ENCODE peak calls at places on chromosomes 3 and 15, in seven cellular contexts. V is stomach, R is K562, U is A549, M is body of pancreas, J is Peyer's patch, E is endothelial cell of umbilical vein. T is an unnamed sample.

GRCh38 chr3:127942613-127943012 is 27.6 kb downstream of the KBTBD12 start:
- DNase-seq in V (no peak), R (no peak), U (no peak), M (no peak), J (no peak), E (no peak), T (no peak)

GRCh38 chr15:66700412-66700801 is 1.6 kb upstream of the SMAD6 start:
- DNase-seq in V (no peak), R (no peak), U (no peak), M (no peak), J (no peak), E (no peak), T (no peak)

GRCh38 chr3:189142527-189142926 is 29.2 kb upstream of the TPRG1 start:
- DNase-seq in V (no peak), R (no peak), U (no peak), M (no peak), J (no peak), E (no peak), T (no peak)

GRCh38 chr3:64740232-64740631 is 52.4 kb upstream of the ADAMTS9 start:
- DNase-seq in V (no peak), R (no peak), U (no peak), M (no peak), J (no peak), E (peak; percentile 49), T (no peak)

GRCh38 chr15:78050441-78050809 is 27.1 kb downstream of the TBC1D2B start:
- DNase-seq in V (no peak), R (no peak), U (no peak), M (no peak), J (no peak), E (no peak), T (no peak)

GRCh38 chr3:21484323-21485154 is 266.5 kb downstream of the ZNF385D start:
- DNase-seq in V (peak; percentile 65), R (peak; percentile 26), U (peak; percentile 59), M (peak; percentile 59), J (no peak), E (peak; percentile 61), T (no peak)

GRCh38 chr3:21892104-21892503 is 141.1 kb upstream of the ZNF385D start:
- DNase-seq in V (no peak), R (no peak), U (no peak), M (no peak), J (no peak), E (no peak), T (no peak)

GRCh38 chr3:135239485-135239884 is 444.4 kb downstream of the EPHB1 start:
- DNase-seq in V (no peak), R (no peak), U (no peak), M (no peak), J (no peak), E (no peak), T (no peak)

GRCh38 chr3:54349231-54349647 is 226.9 kb downstream of the CACNA2D3 start:
- DNase-seq in V (no peak), R (peak; percentile 18), U (no peak), M (no peak), J (no peak), E (no peak), T (no peak)

GRCh38 chr15:70308011-70308761 is 210.5 kb upstream of the TLE3 start:
- DNase-seq in V (no peak), R (no peak), U (peak; percentile 28), M (no peak), J (no peak), E (no peak), T (no peak)

GRCh38 chr3:15538345-15538744 is 16.8 kb upstream of the COLQ start:
- DNase-seq in V (no peak), R (no peak), U (no peak), M (no peak), J (no peak), E (no peak), T (no peak)

GRCh38 chr3:195753609-195754008 is 32.8 kb downstream of the MUC20 start:
- DNase-seq in V (no peak), R (no peak), U (no peak), M (no peak), J (peak; percentile 30), E (no peak), T (no peak)

GRCh38 chr3:113736548-113737089 is 9.4 kb downstream of the NAA50 start:
- DNase-seq in V (no peak), R (peak; percentile 27), U (peak; percentile 57), M (no peak), J (no peak), E (peak; percentile 79), T (no peak)
- TF ChIP-seq POLR2A in V (no peak), R (no peak), U (no peak), M (no peak), J (no peak), E (no peak), T (no peak)

DNA sequence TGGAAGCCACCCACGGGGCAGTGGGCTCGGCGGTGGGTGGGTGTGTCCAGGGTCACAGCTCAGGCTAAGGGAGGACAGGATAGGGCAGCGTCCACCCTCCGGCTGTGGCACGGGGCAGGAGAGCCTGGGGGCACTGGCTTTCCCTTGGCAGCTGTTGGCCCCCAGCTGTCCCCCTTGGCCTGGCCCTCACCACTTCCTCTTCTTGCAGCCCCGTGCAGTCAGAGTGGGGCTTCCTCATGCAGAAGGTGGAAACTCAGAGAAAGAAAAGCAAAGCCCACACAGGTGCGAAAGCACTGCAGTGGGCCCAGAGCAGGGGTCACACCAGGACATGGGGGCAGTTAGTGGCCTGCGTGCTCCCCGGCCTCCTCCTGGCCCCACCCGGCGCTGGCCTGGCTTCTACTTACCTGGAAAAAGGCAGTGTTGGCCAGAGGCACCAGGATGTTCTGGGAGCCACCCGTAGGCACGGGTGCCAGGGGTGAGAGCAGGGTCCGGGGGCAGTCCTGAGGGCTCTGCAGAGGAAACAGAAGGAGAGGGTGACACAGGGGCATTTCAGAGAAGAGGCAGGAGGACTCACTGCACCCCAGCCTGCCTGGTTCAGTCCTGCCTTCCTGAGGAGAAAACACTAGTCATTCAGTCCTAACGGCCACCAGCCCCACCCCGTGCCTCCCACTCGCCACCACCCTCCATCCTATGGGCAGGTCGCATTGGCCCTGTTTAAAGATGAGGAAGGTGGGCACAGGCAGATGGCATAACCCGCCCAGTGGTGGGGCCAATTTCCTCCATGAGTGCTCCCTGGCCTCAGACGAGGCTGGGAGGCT is 28.3 kb downstream of the PLXND1 start:
- DNase-seq in V (no peak), R (peak; percentile 41), U (no peak), M (no peak), J (no peak), E (no peak), T (no peak)
- H3K4me3 ChIP-seq in V (no peak overlapping the region), R (no peak overlapping the region), U (no peak overlapping the region), M (no peak overlapping the region), J (no peak overlapping the region), E (no peak overlapping the region), T (no peak overlapping the region)

GRCh38 chr3:48899298-48899697 is 616 bp upstream of the SLC25A20 start:
- DNase-seq in V (no peak), R (no peak), U (no peak), M (no peak), J (no peak), E (no peak), T (no peak)

GRCh38 chr3:48896991-48897390 is 1.7 kb downstream of the SLC25A20 start:
- DNase-seq in V (no peak), R (no peak), U (no peak), M (no peak), J (no peak), E (no peak), T (no peak)

GRCh38 chr3:48898383-48899234 is at the start of gene SLC25A20:
- DNase-seq in V (peak; percentile 96), R (peak; percentile 91), U (peak; percentile 87), M (peak; percentile 94), J (peak; percentile 97), E (peak; percentile 80), T (no peak)

GRCh38 chr3:48897401-48898376 is 993 bp downstream of the SLC25A20 start:
- DNase-seq in V (no peak), R (no peak), U (no peak), M (peak; percentile 17), J (peak; percentile 57), E (no peak), T (no peak)
- TF ChIP-seq POLR2A in V (no peak), R (no peak), U (no peak), M (no peak), J (no peak), E (no peak), T (no peak)

DNA sequence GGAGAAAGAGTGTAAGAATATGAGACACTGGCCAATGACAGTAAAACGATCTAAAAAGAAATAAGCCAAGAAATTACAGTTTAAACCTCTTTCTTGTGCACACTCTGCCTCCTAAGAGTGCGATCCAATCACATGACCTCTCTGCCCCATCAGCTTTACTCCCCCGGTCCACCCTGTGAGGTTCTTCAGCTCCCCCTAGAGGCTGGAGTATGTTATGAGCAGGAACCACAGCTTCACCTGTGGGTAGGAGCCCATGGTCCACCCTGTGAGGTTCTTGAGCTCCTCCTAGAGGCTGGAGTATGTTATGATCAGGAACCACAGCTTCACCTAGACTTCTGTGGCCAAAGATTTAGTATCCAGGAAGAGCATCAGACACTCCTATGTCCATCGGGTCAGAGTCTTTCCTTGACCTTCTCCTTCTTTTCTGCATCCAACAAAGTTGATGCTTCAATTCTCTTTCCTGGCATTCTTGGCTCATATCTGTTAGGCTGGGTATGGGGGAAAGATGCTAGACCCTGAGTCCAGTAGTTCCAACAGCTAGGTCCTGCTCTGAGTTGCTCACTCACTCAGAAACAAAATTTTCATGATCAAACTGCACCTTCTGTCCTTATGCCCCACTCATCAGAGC is 164.0 kb downstream of the MINAR1 start:
- DNase-seq in V (peak; percentile 60), R (peak; percentile 94), U (peak; percentile 96), M (peak; percentile 59), J (no peak), E (peak; percentile 64), T (no peak)
- H3K4me3 ChIP-seq in V (no peak overlapping the region), R (no peak overlapping the region), U (no peak overlapping the region), M (no peak overlapping the region), J (no peak overlapping the region), E (no peak overlapping the region), T (no peak overlapping the region)

GRCh38 chr3:72523409-72524172 is 324.7 kb downstream of the SHQ1 start:
- DNase-seq in V (no peak), R (peak; percentile 22), U (no peak), M (no peak), J (peak; percentile 51), E (no peak), T (no peak)
- TF ChIP-seq POLR2A in V (no peak), R (no peak), U (no peak), M (no peak), J (no peak), E (no peak), T (no peak)

GRCh38 chr15:54644796-54645195 is 551.9 kb downstream of the RSL24D1 start:
- DNase-seq in V (no peak), R (no peak), U (no peak), M (no peak), J (no peak), E (no peak), T (no peak)
- H3K4me3 ChIP-seq in V (no peak overlapping the region), R (no peak overlapping the region), U (no peak overlapping the region), M (no peak overlapping the region), J (no peak overlapping the region), E (no peak overlapping the region), T (no peak overlapping the region)